ENCODE peak calls at places on chromosomes 5 and 9, in six cellular contexts. H, S, R, B, E and U are unnamed samples.

GRCh38 chr5:80711938-80712337 is 57.2 kb upstream of the DHFR start:
- DNase-seq in R (peak; percentile 40), E (no peak), B (no peak), H (peak; percentile 39), S (peak; percentile 34), U (no peak)

GRCh38 chr5:93705896-93706295 is 35.5 kb downstream of the POU5F2 start:
- DNase-seq in R (peak; percentile 11), H (peak; percentile 40), S (no peak), B (no peak), E (no peak), U (no peak)

GRCh38 chr5:164663223-164663989 is 1158.0 kb downstream of the MAT2B start:
- DNase-seq in H (no peak), S (no peak), E (no peak), B (no peak), R (no peak), U (no peak)

GRCh38 chr9:3858961-3859360 is 333.2 kb upstream of the RFX3 start:
- DNase-seq in E (no peak), B (no peak), S (no peak), R (no peak), H (peak; percentile 37), U (no peak)

GRCh38 chr9:4489562-4489918 is 728 bp upstream of the SLC1A1 start:
- DNase-seq in E (peak; percentile 47), H (peak; percentile 74), R (peak; percentile 53), B (peak; percentile 63), S (peak; percentile 48), U (no peak)

GRCh38 chr9:133119461-133120342 is 1.3 kb downstream of the RALGDS start:
- DNase-seq in B (no peak), H (peak; percentile 59), R (no peak), S (peak; percentile 31), E (peak; percentile 43), U (no peak)

GRCh38 chr5:104431946-104432345 is 869.4 kb upstream of the NUDT12 start:
- DNase-seq in S (no peak), B (no peak), E (no peak), H (no peak), R (no peak), U (no peak)

GRCh38 chr9:16321461-16322119 is 548.9 kb downstream of the BNC2 start:
- DNase-seq in H (peak; percentile 84), E (no peak), R (peak; percentile 75), S (peak; percentile 74), B (peak; percentile 79), U (no peak)

GRCh38 chr9:82475584-82476328 is 487.2 kb downstream of the SPATA31D1 start:
- DNase-seq in R (no peak), S (no peak), E (no peak), H (no peak), B (no peak), U (no peak)

GRCh38 chr5:154523704-154524103 is 45.7 kb upstream of the HAND1 start:
- DNase-seq in H (peak; percentile 58), E (no peak), R (peak; percentile 32), S (peak; percentile 25), B (no peak), U (peak; percentile 55)

GRCh38 chr9:96022445-96023031 is 147.0 kb downstream of the ERCC6L2 start:
- DNase-seq in H (no peak), E (no peak), R (no peak), B (no peak), S (no peak), U (peak; percentile 86)

GRCh38 chr9:113164536-113165300 is 13.9 kb downstream of the SLC31A2 start:
- DNase-seq in R (peak; percentile 68), E (no peak), B (peak; percentile 58), H (peak; percentile 76), S (peak; percentile 79), U (no peak)

GRCh38 chr5:94432499-94432898 is 185.9 kb downstream of the KIAA0825 start:
- DNase-seq in S (peak; percentile 34), B (no peak), E (no peak), H (peak; percentile 51), R (peak; percentile 78), U (no peak)

GRCh38 chr5:158534203-158534602 is 565.5 kb downstream of the EBF1 start:
- DNase-seq in R (no peak), B (no peak), S (no peak), E (no peak), H (no peak), U (no peak)

GRCh38 chr9:2087500-2088313 is 72.6 kb downstream of the SMARCA2 start:
- DNase-seq in H (peak; percentile 72), R (peak; percentile 59), E (no peak), B (no peak), S (peak; percentile 41), U (no peak)

GRCh38 chr5:180100621-180101450 is 29.3 kb upstream of the RNF130 start:
- DNase-seq in H (no peak), B (no peak), S (no peak), R (no peak), E (no peak), U (no peak)

GRCh38 chr5:74067748-74068541 is 441.9 kb downstream of the ARHGEF28 start:
- DNase-seq in B (no peak), H (peak; percentile 7), E (no peak), R (no peak), S (no peak), U (no peak)

GRCh38 chr9:16450578-16450977 is 419.9 kb downstream of the BNC2 start:
- DNase-seq in R (no peak), S (no peak), B (no peak), E (no peak), H (no peak), U (no peak)

GRCh38 chr5:173498871-173499470 is 117.5 kb downstream of the BOD1 start:
- DNase-seq in S (no peak), B (no peak), E (no peak), H (no peak), R (no peak), U (no peak)

GRCh38 chr5:131997727-131998117 is 13.7 kb downstream of the ACSL6 start:
- DNase-seq in B (no peak), E (no peak), S (no peak), H (no peak), R (no peak), U (peak; percentile 25)

GRCh38 chr5:73189816-73190451 is 16.9 kb downstream of the TMEM174 start:
- DNase-seq in B (no peak), H (peak; percentile 85), R (peak; percentile 33), E (no peak), S (peak; percentile 80), U (no peak)